ENCODE peak calls at places on chromosomes 3 and 15, in ten cellular contexts. H is frontal cortex; I is stimulated activated CD8-positive, alpha-beta memory T cell treated with anti-CD3 and anti-CD28 coated beads, Interleukin-2, amount 100 ng/mL, for 48 hours; X is psoas muscle; U is left cardiac atrium; Z is right atrium auricular region; C is ACHN; B is kidney; V is occipital lobe; R is A549. Q is an unnamed sample.

GRCh38 chr3:183388213-183388612 is 40.2 kb downstream of the MCF2L2 start:
- DNase-seq in H (no peak), I (no peak), X (no peak), U (no peak), Z (no peak), C (no peak), B (no peak), V (no peak), R (no peak), Q (no peak)

GRCh38 chr15:62624541-62625399 is 417.8 kb upstream of the TPM1 start:
- DNase-seq in H (no peak), I (no peak), X (no peak), U (no peak), Z (peak; percentile 63), C (peak; percentile 54), B (no peak), V (no peak), R (no peak), Q (no peak)

GRCh38 chr3:177945999-177946398 is 590.2 kb upstream of the KCNMB2 start:
- DNase-seq in H (no peak), I (no peak), X (no peak), U (no peak), Z (no peak), C (no peak), B (no peak), V (no peak), R (no peak), Q (no peak)

GRCh38 chr3:84985795-84986194 is 27.0 kb downstream of the CADM2 start:
- DNase-seq in H (no peak), I (no peak), X (no peak), U (no peak), Z (no peak), C (no peak), B (no peak), V (no peak), R (no peak), Q (no peak)

GRCh38 chr3:27721717-27722564 is at the start of gene EOMES:
- DNase-seq in H (no peak), I (peak; percentile 63), X (peak; percentile 60), U (no peak), Z (no peak), C (peak; percentile 49), B (no peak), V (no peak), R (peak; percentile 86), Q (peak; percentile 75)

GRCh38 chr3:29310865-29311264 is 30.0 kb downstream of the RBMS3 start:
- DNase-seq in H (no peak), I (no peak), X (no peak), U (no peak), Z (no peak), C (no peak), B (no peak), V (no peak), R (no peak), Q (no peak)

GRCh38 chr3:148208975-148209374 is 488.7 kb upstream of the AGTR1 start:
- DNase-seq in H (no peak), I (no peak), X (no peak), U (no peak), Z (no peak), C (no peak), B (no peak), V (no peak), R (no peak), Q (no peak)

GRCh38 chr15:33654859-33655258 is 313.4 kb upstream of the CHRM5 start:
- DNase-seq in H (no peak), I (no peak), X (no peak), U (no peak), Z (no peak), C (peak; percentile 56), B (no peak), V (no peak), R (no peak), Q (no peak)

GRCh38 chr3:191882289-191882688 is 421.3 kb downstream of the PYDC2 start:
- DNase-seq in H (no peak), I (no peak), X (no peak), U (no peak), Z (no peak), C (peak; percentile 8), B (no peak), V (no peak), R (no peak), Q (no peak)

GRCh38 chr3:10495003-10495402 is 10.4 kb downstream of the ATP2B2 start:
- DNase-seq in H (no peak), I (no peak), X (peak; percentile 60), U (peak; percentile 45), Z (no peak), C (peak; percentile 51), B (no peak), V (no peak), R (peak; percentile 56), Q (no peak)

GRCh38 chr15:59221479-59221878 is 14.8 kb downstream of the LDHAL6B start:
- DNase-seq in H (no peak), I (no peak), X (no peak), U (no peak), Z (no peak), C (no peak), B (peak; percentile 79), V (no peak), R (no peak), Q (no peak)

GRCh38 chr3:175479175-175479574 is 620.0 kb downstream of the NAALADL2 start:
- DNase-seq in H (no peak), I (no peak), X (no peak), U (no peak), Z (no peak), C (no peak), B (no peak), V (no peak), R (no peak), Q (no peak)

GRCh38 chr15:51801391-51801835 is 28.0 kb upstream of the TMOD3 start:
- DNase-seq in H (no peak), I (peak; percentile 3), X (peak; percentile 52), U (peak; percentile 55), Z (no peak), C (peak; percentile 25), B (no peak), V (no peak), R (peak; percentile 62), Q (no peak)

GRCh38 chr15:38130739-38131498 is 121.7 kb upstream of the SPRED1 start:
- DNase-seq in H (no peak), I (no peak), X (peak; percentile 91), U (peak; percentile 82), Z (peak; percentile 86), C (peak; percentile 80), B (peak; percentile 93), V (peak; percentile 25), R (no peak), Q (no peak)

GRCh38 chr3:185691622-185692021 is 105.5 kb downstream of the SENP2 start:
- DNase-seq in H (no peak), I (no peak), X (no peak), U (no peak), Z (no peak), C (no peak), B (no peak), V (no peak), R (no peak), Q (no peak)

GRCh38 chr3:67647390-67647878 is 7.0 kb downstream of the SUCLG2 start:
- DNase-seq in H (no peak), I (no peak), X (peak; percentile 63), U (peak; percentile 49), Z (no peak), C (peak; percentile 92), B (no peak), V (no peak), R (peak; percentile 77), Q (no peak)

GRCh38 chr3:50292924-50293801 is 934 bp upstream of the IFRD2 start:
- DNase-seq in H (no peak), I (no peak), X (no peak), U (no peak), Z (no peak), C (no peak), B (no peak), V (no peak), R (no peak), Q (no peak)

GRCh38 chr3:134059680-134060560 is 30.2 kb upstream of the SLCO2A1 start:
- DNase-seq in H (no peak), I (no peak), X (no peak), U (no peak), Z (peak; percentile 55), C (no peak), B (no peak), V (no peak), R (no peak), Q (no peak)

GRCh38 chr3:46923559-46924350 is 46.2 kb downstream of the PTH1R start:
- DNase-seq in H (no peak), I (no peak), X (peak; percentile 70), U (no peak), Z (no peak), C (peak; percentile 41), B (peak; percentile 82), V (no peak), R (peak; percentile 63), Q (no peak)

GRCh38 chr3:182027366-182027765 is 315.6 kb downstream of the SOX2 start:
- DNase-seq in H (no peak), I (no peak), X (no peak), U (no peak), Z (no peak), C (peak; percentile 76), B (no peak), V (no peak), R (no peak), Q (no peak)

GRCh38 chr15:89335289-89336041 is 841 bp upstream of the POLG start:
- DNase-seq in H (no peak), I (no peak), X (peak; percentile 63), U (no peak), Z (peak; percentile 62), C (no peak), B (no peak), V (no peak), R (no peak), Q (no peak)

GRCh38 chr15:78808550-78808949 is 2.7 kb downstream of the ADAMTS7 start:
- DNase-seq in H (no peak), I (no peak), X (no peak), U (peak; percentile 53), Z (peak; percentile 69), C (peak; percentile 37), B (no peak), V (no peak), R (peak; percentile 71), Q (no peak)

GRCh38 chr3:43584043-43584826 is 37.6 kb downstream of the ANO10 start:
- DNase-seq in H (no peak), I (no peak), X (no peak), U (no peak), Z (no peak), C (no peak), B (no peak), V (no peak), R (no peak), Q (no peak)

GRCh38 chr3:51622868-51623267 is 48.2 kb upstream of the TEX264 start:
- DNase-seq in H (no peak), I (no peak), X (no peak), U (no peak), Z (no peak), C (no peak), B (no peak), V (peak; percentile 60), R (no peak), Q (no peak)

Q was measured in stimulated activated effector memory CD8-positive, alpha-beta T cell treated with anti-CD3 and anti-CD28 coated beads, Interleukin-12 subunit alpha, Interleukin-12 subunit beta, amount 100 ng/mL, for 72 hours.